ENCODE peak calls at places on chromosome 1, in four cellular contexts. One of them, this sample, is unnamed.

GRCh38 chr1:24849653-24850295 is 80.3 kb downstream of the RUNX3 start:
- DNase-seq in cardiac muscle cell: peak; percentile 45
- DNase-seq in heart left ventricle: no peak
- DNase-seq in naive thymus-derived CD4-positive, alpha-beta T cell: no peak
- DNase-seq in this sample: no peak

GRCh38 chr1:228306275-228307217 is 98.7 kb downstream of the OBSCN start:
- DNase-seq in naive thymus-derived CD4-positive, alpha-beta T cell: no peak
- DNase-seq in cardiac muscle cell: no peak
- DNase-seq in heart left ventricle: peak; percentile 5
- DNase-seq in this sample: no peak

GRCh38 chr1:109084563-109085517 is 5.7 kb upstream of the TMEM167B start:
- DNase-seq in heart left ventricle: no peak
- DNase-seq in naive thymus-derived CD4-positive, alpha-beta T cell: no peak
- DNase-seq in cardiac muscle cell: no peak
- DNase-seq in this sample: no peak

GRCh38 chr1:89451011-89451410 is 73.6 kb upstream of the LRRC8B start:
- DNase-seq in heart left ventricle: no peak
- DNase-seq in cardiac muscle cell: peak; percentile 59
- DNase-seq in naive thymus-derived CD4-positive, alpha-beta T cell: no peak
- DNase-seq in this sample: no peak

GRCh38 chr1:109786107-109786470 is 22.4 kb upstream of the EPS8L3 start:
- DNase-seq in heart left ventricle: no peak
- DNase-seq in naive thymus-derived CD4-positive, alpha-beta T cell: no peak
- DNase-seq in cardiac muscle cell: no peak
- DNase-seq in this sample: no peak

GRCh38 chr1:178060789-178061556 is 32.9 kb upstream of the RASAL2 start:
- DNase-seq in naive thymus-derived CD4-positive, alpha-beta T cell: no peak
- DNase-seq in heart left ventricle: no peak
- DNase-seq in cardiac muscle cell: peak; percentile 90
- DNase-seq in this sample: no peak

GRCh38 chr1:230153655-230154296 is 86.7 kb downstream of the GALNT2 start:
- DNase-seq in heart left ventricle: no peak
- DNase-seq in naive thymus-derived CD4-positive, alpha-beta T cell: no peak
- DNase-seq in cardiac muscle cell: peak; percentile 96
- DNase-seq in this sample: no peak

GRCh38 chr1:213136190-213136917 is 85.3 kb downstream of the RPS6KC1 start:
- DNase-seq in cardiac muscle cell: no peak
- DNase-seq in naive thymus-derived CD4-positive, alpha-beta T cell: no peak
- DNase-seq in heart left ventricle: no peak
- DNase-seq in this sample: no peak

GRCh38 chr1:203152158-203153034 is 23.2 kb downstream of the MYBPH start:
- DNase-seq in cardiac muscle cell: no peak
- DNase-seq in naive thymus-derived CD4-positive, alpha-beta T cell: no peak
- DNase-seq in heart left ventricle: no peak
- DNase-seq in this sample: no peak

GRCh38 chr1:81693316-81693715 is 107.4 kb upstream of the ADGRL2 start:
- DNase-seq in naive thymus-derived CD4-positive, alpha-beta T cell: no peak
- DNase-seq in cardiac muscle cell: no peak
- DNase-seq in heart left ventricle: no peak
- DNase-seq in this sample: no peak

DNA sequence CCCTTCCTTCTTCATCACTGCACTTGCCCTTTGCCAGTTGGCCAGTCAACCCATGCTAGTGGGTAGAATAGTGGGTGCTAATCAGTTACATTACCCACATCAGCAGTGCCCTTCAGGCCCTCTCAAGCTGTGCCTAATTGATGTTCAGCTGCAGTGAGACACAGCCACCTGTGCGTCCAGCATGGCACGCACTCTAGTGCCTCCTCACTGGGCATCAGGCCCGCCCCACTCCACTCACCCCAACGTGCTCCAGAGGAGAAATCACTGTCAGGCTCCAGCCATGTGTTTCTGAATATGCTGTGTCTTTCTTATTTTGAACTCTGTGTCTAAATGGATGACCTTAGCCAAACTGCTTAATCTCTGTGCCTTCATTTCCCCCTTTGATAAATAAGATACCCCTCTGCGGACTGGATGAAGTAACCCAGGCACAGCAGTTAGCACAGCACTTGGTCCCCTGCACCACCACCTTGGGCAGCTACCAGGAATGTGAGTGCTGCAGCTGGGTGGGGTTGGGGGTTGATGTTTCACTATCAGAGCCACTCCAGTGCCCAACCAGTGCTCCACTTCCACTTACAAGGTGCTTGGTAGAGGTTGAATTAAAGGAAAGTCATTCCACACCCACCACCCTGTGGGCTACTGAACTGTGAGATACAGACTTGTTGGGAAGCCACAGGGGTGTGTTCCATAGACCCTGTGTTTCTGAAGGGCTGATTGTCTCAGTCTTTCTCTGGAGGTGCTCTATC is 8.9 kb upstream of the ADORA3 start:
- DNase-seq in heart left ventricle: no peak
- DNase-seq in cardiac muscle cell: no peak
- DNase-seq in naive thymus-derived CD4-positive, alpha-beta T cell: no peak
- DNase-seq in this sample: no peak
- H3K4me1 ChIP-seq in heart left ventricle: peaks cover 56% of the 10 kb centered on the region
- H3K4me1 ChIP-seq in cardiac muscle cell: peaks cover 13% of the 10 kb centered on the region
- H3K4me1 ChIP-seq in naive thymus-derived CD4-positive, alpha-beta T cell: peaks cover 61% of the 10 kb centered on the region
- H3K4me1 ChIP-seq in this sample: peaks cover 89% of the 10 kb centered on the region

GRCh38 chr1:51296379-51297357 is 33.7 kb downstream of the TTC39A start:
- DNase-seq in heart left ventricle: peak; percentile 81
- DNase-seq in cardiac muscle cell: peak; percentile 85
- DNase-seq in naive thymus-derived CD4-positive, alpha-beta T cell: peak; percentile 56
- DNase-seq in this sample: peak; percentile 56
- H3K27ac ChIP-seq in heart left ventricle: no peak overlapping the region
- H3K27ac ChIP-seq in cardiac muscle cell: no peak overlapping the region
- H3K27ac ChIP-seq in naive thymus-derived CD4-positive, alpha-beta T cell: no peak overlapping the region
- H3K27ac ChIP-seq in this sample: no peak overlapping the region

GRCh38 chr1:176961678-176962077 is 202.8 kb downstream of the ASTN1 start:
- DNase-seq in cardiac muscle cell: no peak
- DNase-seq in naive thymus-derived CD4-positive, alpha-beta T cell: no peak
- DNase-seq in heart left ventricle: no peak
- DNase-seq in this sample: no peak
- H3K4me3 ChIP-seq in cardiac muscle cell: no peak overlapping the region
- H3K4me3 ChIP-seq in naive thymus-derived CD4-positive, alpha-beta T cell: no peak overlapping the region
- H3K4me3 ChIP-seq in heart left ventricle: no peak overlapping the region
- H3K4me3 ChIP-seq in this sample: no peak overlapping the region

GRCh38 chr1:94014087-94014486 is 104.9 kb upstream of the GCLM start:
- DNase-seq in cardiac muscle cell: no peak
- DNase-seq in naive thymus-derived CD4-positive, alpha-beta T cell: no peak
- DNase-seq in heart left ventricle: no peak
- DNase-seq in this sample: no peak

GRCh38 chr1:94015489-94015817 is 105.5 kb downstream of the ABCA4 start:
- DNase-seq in cardiac muscle cell: no peak
- DNase-seq in naive thymus-derived CD4-positive, alpha-beta T cell: no peak
- DNase-seq in heart left ventricle: no peak
- DNase-seq in this sample: no peak

GRCh38 chr1:94013331-94013925 is 104.2 kb upstream of the GCLM start:
- DNase-seq in heart left ventricle: no peak
- DNase-seq in cardiac muscle cell: no peak
- DNase-seq in naive thymus-derived CD4-positive, alpha-beta T cell: no peak
- DNase-seq in this sample: no peak

GRCh38 chr1:94012686-94013330 is 103.6 kb upstream of the GCLM start:
- DNase-seq in heart left ventricle: no peak
- DNase-seq in naive thymus-derived CD4-positive, alpha-beta T cell: no peak
- DNase-seq in cardiac muscle cell: no peak
- DNase-seq in this sample: no peak

DNA sequence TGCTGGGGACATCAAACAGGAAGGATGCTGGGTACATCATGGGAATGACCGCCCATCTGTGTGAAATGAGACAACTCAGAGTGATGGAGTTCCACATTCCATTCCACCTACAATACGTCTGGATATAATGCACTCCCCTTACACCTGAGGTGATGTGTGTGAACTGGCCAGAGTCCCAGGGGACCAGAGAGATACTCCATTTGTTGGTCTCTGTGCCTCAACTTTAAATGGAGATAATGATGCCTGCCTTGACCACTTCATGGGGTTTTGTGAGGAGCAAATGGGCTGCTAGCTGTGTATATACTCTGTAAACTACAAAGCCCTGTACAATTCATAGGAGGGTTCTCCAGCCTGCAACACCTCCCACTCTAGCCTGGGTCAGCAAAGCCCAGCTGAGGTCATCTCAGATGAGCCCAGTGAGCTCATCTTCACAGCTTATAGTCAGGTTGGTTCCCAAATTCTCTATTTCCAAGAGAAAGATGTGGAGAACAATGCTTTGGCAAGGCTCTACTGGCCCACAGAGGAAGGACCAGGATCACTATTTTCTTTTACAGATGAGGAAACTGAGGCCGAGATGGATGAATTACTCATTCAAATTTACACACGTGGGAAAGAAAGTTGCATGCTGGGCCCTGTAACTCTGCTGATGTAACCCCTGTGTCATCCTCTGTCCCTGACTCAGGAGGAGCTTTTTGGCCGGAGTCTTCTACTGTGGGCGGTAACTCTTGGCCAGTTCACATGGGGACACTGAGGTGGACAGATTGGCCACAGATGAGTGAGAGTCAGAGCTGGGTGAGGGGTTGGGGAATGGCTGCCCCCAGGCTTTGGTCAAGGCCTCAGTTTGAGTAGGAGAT is 105.6 kb upstream of the GCLM start:
- DNase-seq in heart left ventricle: no peak
- DNase-seq in cardiac muscle cell: peak; percentile 34
- DNase-seq in naive thymus-derived CD4-positive, alpha-beta T cell: no peak
- DNase-seq in this sample: no peak
- H3K4me1 ChIP-seq in heart left ventricle: no peaks in the 10 kb centered on the region
- H3K4me1 ChIP-seq in cardiac muscle cell: no peaks in the 10 kb centered on the region
- H3K4me1 ChIP-seq in naive thymus-derived CD4-positive, alpha-beta T cell: no peaks in the 10 kb centered on the region
- H3K4me1 ChIP-seq in this sample: peaks cover 7% of the 10 kb centered on the region

GRCh38 chr1:51664412-51665240 is 47.7 kb downstream of the OSBPL9 start:
- DNase-seq in cardiac muscle cell: peak; percentile 50
- DNase-seq in naive thymus-derived CD4-positive, alpha-beta T cell: no peak
- DNase-seq in heart left ventricle: no peak
- DNase-seq in this sample: no peak

GRCh38 chr1:51663105-51663504 is 46.2 kb downstream of the OSBPL9 start:
- DNase-seq in heart left ventricle: no peak
- DNase-seq in cardiac muscle cell: no peak
- DNase-seq in naive thymus-derived CD4-positive, alpha-beta T cell: no peak
- DNase-seq in this sample: no peak

GRCh38 chr1:51661081-51661518 is 44.2 kb downstream of the OSBPL9 start:
- DNase-seq in naive thymus-derived CD4-positive, alpha-beta T cell: no peak
- DNase-seq in cardiac muscle cell: peak; percentile 95
- DNase-seq in heart left ventricle: no peak
- DNase-seq in this sample: no peak

GRCh38 chr1:51663721-51664120 is 46.8 kb downstream of the OSBPL9 start:
- DNase-seq in naive thymus-derived CD4-positive, alpha-beta T cell: no peak
- DNase-seq in cardiac muscle cell: no peak
- DNase-seq in heart left ventricle: no peak
- DNase-seq in this sample: no peak

DNA sequence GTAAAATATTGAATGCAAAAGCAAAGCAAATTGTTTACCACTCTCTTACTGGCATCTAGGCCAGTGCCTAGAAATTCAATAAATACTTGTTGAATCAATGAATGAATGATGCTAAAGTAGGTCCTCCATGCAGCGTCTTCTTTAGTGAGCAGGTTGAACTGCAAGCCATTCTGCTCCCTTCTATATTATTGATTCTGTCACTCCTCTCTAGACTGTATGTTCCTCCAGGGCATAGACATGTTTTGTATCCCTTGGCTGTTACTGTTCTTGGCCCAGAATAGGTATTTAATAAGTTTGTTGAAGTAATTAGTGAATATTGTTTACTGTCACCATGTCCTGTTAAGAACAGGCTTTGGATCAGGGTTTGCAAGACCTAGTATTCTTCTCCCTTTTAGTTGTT is 43.7 kb downstream of the OSBPL9 start:
- DNase-seq in cardiac muscle cell: no peak
- DNase-seq in naive thymus-derived CD4-positive, alpha-beta T cell: no peak
- DNase-seq in heart left ventricle: no peak
- DNase-seq in this sample: no peak
- H3K27ac ChIP-seq in cardiac muscle cell: peak overlapping the region; percentile 83
- H3K27ac ChIP-seq in naive thymus-derived CD4-positive, alpha-beta T cell: no peak overlapping the region
- H3K27ac ChIP-seq in heart left ventricle: peak overlapping the region; percentile 7
- H3K27ac ChIP-seq in this sample: no peak overlapping the region

DNA sequence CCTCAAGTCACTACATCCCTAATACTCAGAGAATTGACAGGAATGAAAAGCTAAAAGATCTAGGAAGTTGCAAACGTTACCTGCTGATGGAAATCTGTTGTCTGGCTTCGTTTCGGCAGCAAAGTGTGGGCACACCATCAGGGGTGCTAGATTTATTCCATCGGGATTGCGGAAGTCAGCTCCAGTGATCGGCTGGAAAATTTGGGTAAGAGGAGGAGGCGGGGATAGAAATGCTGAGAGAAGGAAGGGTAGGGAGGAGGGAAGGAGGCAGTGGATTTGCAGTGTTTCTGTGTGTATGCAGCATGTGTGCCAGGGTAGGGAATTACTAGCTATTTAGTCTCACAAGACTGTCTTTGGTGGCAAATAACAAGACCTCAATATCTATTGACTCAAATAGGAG is at the start of gene CTSK:
- DNase-seq in heart left ventricle: peak; percentile 17
- DNase-seq in cardiac muscle cell: peak; percentile 47
- DNase-seq in naive thymus-derived CD4-positive, alpha-beta T cell: no peak
- DNase-seq in this sample: no peak
- H3K4me3 ChIP-seq in heart left ventricle: no peak within 1 kb of the TSS
- H3K4me3 ChIP-seq in cardiac muscle cell: no peak within 1 kb of the TSS
- H3K4me3 ChIP-seq in naive thymus-derived CD4-positive, alpha-beta T cell: no peak within 1 kb of the TSS
- H3K4me3 ChIP-seq in this sample: no peak within 1 kb of the TSS

DNA sequence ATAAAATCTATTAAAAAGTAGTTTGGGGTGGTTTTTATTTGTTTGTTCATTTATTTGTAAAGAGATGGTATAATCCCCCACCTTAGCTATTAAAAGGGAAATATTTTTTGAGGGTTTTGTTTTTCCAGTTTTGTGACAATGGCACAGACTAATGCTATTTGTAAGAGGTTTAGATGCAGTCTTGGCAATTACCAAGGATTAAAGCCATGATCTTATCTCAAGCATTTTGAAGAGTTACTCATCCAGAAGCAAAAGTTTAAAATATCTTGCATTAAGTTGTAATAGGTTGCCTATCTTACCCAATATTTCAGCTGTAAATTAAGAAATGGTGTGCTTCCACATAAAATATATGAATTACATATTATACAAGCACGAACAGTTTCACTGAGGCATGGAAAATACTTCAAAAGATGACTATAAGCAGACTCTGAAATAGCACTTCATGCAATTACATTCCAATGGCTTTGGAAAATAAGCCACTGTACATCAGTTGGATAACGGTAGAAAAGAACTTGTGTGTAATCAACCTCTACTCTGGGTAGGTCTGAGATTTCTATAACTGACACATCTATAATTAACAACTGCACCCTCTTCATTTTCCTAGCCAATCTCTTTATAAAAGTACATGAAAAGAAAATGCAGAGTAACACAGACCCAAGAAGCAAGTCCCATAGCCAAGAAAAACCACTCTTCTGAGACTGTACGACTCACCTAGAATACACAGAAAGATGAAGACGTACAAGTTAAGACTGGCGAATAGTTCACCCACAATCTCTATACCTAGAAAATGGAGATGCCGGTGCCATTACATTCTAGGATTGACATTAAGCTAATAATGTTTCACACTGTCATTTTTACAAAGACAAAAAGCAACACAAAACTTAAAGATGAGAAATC is 95.2 kb downstream of the PTPN14 start:
- DNase-seq in heart left ventricle: no peak
- DNase-seq in cardiac muscle cell: no peak
- DNase-seq in naive thymus-derived CD4-positive, alpha-beta T cell: no peak
- DNase-seq in this sample: no peak
- H3K4me1 ChIP-seq in heart left ventricle: peaks cover 28% of the 10 kb centered on the region
- H3K4me1 ChIP-seq in cardiac muscle cell: no peaks in the 10 kb centered on the region
- H3K4me1 ChIP-seq in naive thymus-derived CD4-positive, alpha-beta T cell: no peaks in the 10 kb centered on the region
- H3K4me1 ChIP-seq in this sample: no peaks in the 10 kb centered on the region